ENCODE peak calls at places on chromosomes 4 and X, in four cellular contexts. J is NCI-H510A treated with DMSO at 0.1 percent for 48 hours, Y is NCI-H1417, R is DMS153. A is an unnamed sample.

GRCh38 chr4:20359692-20360091 is 108.0 kb downstream of the SLIT2 start:
- DNase-seq in R (no peak), Y (no peak), J (no peak), A (no peak)

GRCh38 chrX:32877592-32877991 is 333.8 kb downstream of the DMD start:
- DNase-seq in Y (no peak), J (no peak), R (no peak), A (no peak)

GRCh38 chr4:123599061-123599919 is 202.7 kb downstream of the SPRY1 start:
- DNase-seq in R (no peak), Y (no peak), J (no peak), A (no peak)

GRCh38 chr4:115090483-115091075 is 22.8 kb downstream of the NDST4 start:
- DNase-seq in R (peak), Y (peak), J (peak), A (no peak)

GRCh38 chr4:176635372-176636261 is 157.1 kb downstream of the VEGFC start:
- DNase-seq in J (no peak), R (no peak), Y (no peak), A (no peak)

GRCh38 chr4:7103599-7104365 is 35.9 kb upstream of the GRPEL1 start:
- DNase-seq in Y (no peak), J (no peak), R (no peak), A (no peak)

GRCh38 chrX:118039591-118039990 is 77.0 kb downstream of the KLHL13 start:
- DNase-seq in Y (no peak), R (no peak), J (no peak), A (no peak)

GRCh38 chr4:30770049-30770549 is 49.9 kb downstream of the PCDH7 start:
- DNase-seq in Y (no peak), R (no peak), J (no peak), A (no peak)

GRCh38 chr4:186900232-186900900 is 176.7 kb upstream of the FAT1 start:
- DNase-seq in R (no peak), J (no peak), Y (no peak), A (no peak)

GRCh38 chr4:150583287-150584197 is 1.6 kb downstream of the MAB21L2 start:
- DNase-seq in Y (no peak), R (no peak), J (no peak), A (no peak)

GRCh38 chrX:14694631-14695030 is 165.3 kb downstream of the GLRA2 start:
- DNase-seq in Y (no peak), J (no peak), R (no peak), A (no peak)

GRCh38 chr4:138938371-138938699 is 77.2 kb upstream of the NOCT start:
- DNase-seq in J (peak), Y (peak), R (peak), A (peak)

GRCh38 chr4:78764498-78764961 is 11.6 kb upstream of the BMP2K start:
- DNase-seq in J (no peak), R (no peak), Y (no peak), A (no peak)

GRCh38 chrX:23854945-23855344 is 52.8 kb downstream of the APOO start:
- DNase-seq in J (no peak), R (no peak), Y (no peak), A (no peak)

GRCh38 chrX:153820601-153821000 is 9.7 kb downstream of the PDZD4 start:
- DNase-seq in R (no peak), Y (no peak), J (no peak), A (peak)

GRCh38 chr4:12583286-12583685 is 900.9 kb downstream of the RAB28 start:
- DNase-seq in R (no peak), J (no peak), Y (no peak), A (no peak)

GRCh38 chr4:183588169-183588675 is 70.8 kb downstream of the RWDD4 start:
- DNase-seq in Y (peak), R (no peak), J (no peak), A (peak)

GRCh38 chr4:712916-713632 is 7.4 kb downstream of the PCGF3 start:
- DNase-seq in J (no peak), Y (no peak), R (no peak), A (no peak)

GRCh38 chr4:25065901-25066610 is 35.3 kb upstream of the LGI2 start:
- DNase-seq in Y (no peak), J (no peak), R (no peak), A (peak)

GRCh38 chr4:140497776-140498636 is at the start of gene MGAT4D:
- DNase-seq in R (no peak), Y (no peak), J (no peak), A (no peak)

GRCh38 chrX:44343412-44343942 is at the start of gene EFHC2:
- DNase-seq in R (no peak), Y (peak), J (no peak), A (no peak)

GRCh38 chr4:74097631-74098550 is 1.1 kb downstream of the CXCL2 start:
- DNase-seq in Y (no peak), J (peak), R (no peak), A (no peak)

GRCh38 chrX:109049903-109050302 is 313.5 kb upstream of the IRS4 start:
- DNase-seq in R (no peak), J (no peak), Y (no peak), A (no peak)

GRCh38 chrX:53261573-53261972 is 19.8 kb downstream of the IQSEC2 start:
- DNase-seq in Y (no peak), R (no peak), J (no peak), A (no peak)

A was measured in DMS79 treated with DMSO at 0.1 percent for 48 hours.